ENCODE peak calls at places on chromosomes 4 and X, in seven cellular contexts. T is neural progenitor cell, O is MM.1S, B is SK-N-SH, F is OCI-LY7, A is PC-3, D is hepatocyte. P is an unnamed sample.
A peak's percentile ranks its signal among the peaks of the same experiment; 100 is the strongest.

GRCh38 chr4:142463195-142463594 is 382.9 kb downstream of the INPP4B start:
- DNase-seq in T (no peak), O (no peak), B (no peak), F (no peak), A (no peak), D (no peak), P (no peak)

GRCh38 chr4:108081251-108081650 is 87.5 kb downstream of the LEF1 start:
- DNase-seq in T (no peak), O (no peak), B (no peak), F (no peak), A (no peak), D (no peak), P (no peak)

GRCh38 chrX:16903274-16904019 is 33.3 kb upstream of the RBBP7 start:
- DNase-seq in T (no peak), O (peak; percentile 51), B (no peak), F (peak; percentile 39), A (no peak), D (no peak), P (no peak)

GRCh38 chrX:115372026-115372610 is 82.6 kb downstream of the LUZP4 start:
- DNase-seq in T (peak; percentile 50), O (no peak), B (no peak), F (no peak), A (peak; percentile 81), D (peak; percentile 73), P (peak; percentile 74)

GRCh38 chrX:3136161-3136961 is 95.1 kb downstream of the ARSF start:
- DNase-seq in T (peak; percentile 55), O (no peak), B (no peak), F (no peak), A (no peak), D (no peak), P (no peak)

GRCh38 chr4:125229596-125230058 is 85.1 kb upstream of the FAT4 start:
- DNase-seq in T (no peak), O (no peak), B (no peak), F (no peak), A (no peak), D (no peak), P (no peak)

GRCh38 chrX:131405497-131405896 is 116.4 kb upstream of the IGSF1 start:
- DNase-seq in T (peak; percentile 17), O (no peak), B (no peak), F (no peak), A (peak; percentile 1), D (no peak), P (no peak)

GRCh38 chr4:129350800-129351199 is 254.8 kb downstream of the C4orf33 start:
- DNase-seq in T (no peak), O (no peak), B (no peak), F (no peak), A (peak; percentile 50), D (no peak), P (no peak)

GRCh38 chrX:7146703-7147430 is 645 bp upstream of the STS start:
- DNase-seq in T (no peak), O (peak; percentile 10), B (no peak), F (peak; percentile 59), A (no peak), D (no peak), P (peak; percentile 36)

GRCh38 chr4:138636791-138637190 is 378.8 kb upstream of the NOCT start:
- DNase-seq in T (no peak), O (no peak), B (no peak), F (no peak), A (no peak), D (no peak), P (no peak)

GRCh38 chrX:103538728-103539127 is 19.4 kb upstream of the RAB40A start:
- DNase-seq in T (no peak), O (no peak), B (no peak), F (no peak), A (peak; percentile 62), D (peak; percentile 35), P (no peak)

GRCh38 chrX:23699636-23700194 is 32.4 kb downstream of the PRDX4 start:
- DNase-seq in T (peak; percentile 10), O (no peak), B (no peak), F (no peak), A (no peak), D (peak; percentile 24), P (peak; percentile 13)

GRCh38 chr4:2305766-2306501 is 44.0 kb upstream of the MXD4 start:
- DNase-seq in T (no peak), O (peak; percentile 45), B (no peak), F (no peak), A (no peak), D (no peak), P (no peak)

GRCh38 chrX:29941292-29941691 is 274.1 kb upstream of the MAGEB2 start:
- DNase-seq in T (no peak), O (no peak), B (no peak), F (no peak), A (no peak), D (peak; percentile 19), P (no peak)

GRCh38 chr4:4851906-4852305 is 7.6 kb upstream of the MSX1 start:
- DNase-seq in T (no peak), O (no peak), B (no peak), F (no peak), A (no peak), D (no peak), P (no peak)

GRCh38 chrX:108001218-108001814 is 19.1 kb upstream of the TEX13B start:
- DNase-seq in T (peak; percentile 50), O (peak; percentile 64), B (peak; percentile 19), F (peak; percentile 53), A (peak; percentile 83), D (peak; percentile 51), P (peak; percentile 38)

GRCh38 chr4:114495471-114495928 is 103.1 kb upstream of the UGT8 start:
- DNase-seq in T (peak; percentile 31), O (no peak), B (no peak), F (no peak), A (no peak), D (no peak), P (no peak)

GRCh38 chrX:132184871-132185270 is 34.4 kb downstream of the RAP2C start:
- DNase-seq in T (no peak), O (no peak), B (no peak), F (no peak), A (peak; percentile 42), D (no peak), P (no peak)

GRCh38 chr4:142983111-142983510 is 137.0 kb upstream of the INPP4B start:
- DNase-seq in T (no peak), O (no peak), B (no peak), F (no peak), A (no peak), D (no peak), P (no peak)

GRCh38 chrX:39894626-39895025 is 203.1 kb downstream of the BCOR start:
- DNase-seq in T (no peak), O (no peak), B (no peak), F (no peak), A (peak; percentile 62), D (peak; percentile 39), P (no peak)

GRCh38 chr4:118839221-118839927 is 3.4 kb upstream of the SEC24D start:
- DNase-seq in T (no peak), O (no peak), B (no peak), F (no peak), A (no peak), D (no peak), P (no peak)

GRCh38 chr4:151952137-151952536 is 191.3 kb upstream of the GATB start:
- DNase-seq in T (no peak), O (no peak), B (no peak), F (no peak), A (no peak), D (no peak), P (no peak)
- H3K9me3 ChIP-seq in T (no peaks in the 10 kb centered on the region), O (no peaks in the 10 kb centered on the region), B (no peaks in the 10 kb centered on the region), F (peaks cover 8% of the 10 kb centered on the region), A (peaks cover 2% of the 10 kb centered on the region), D (no peaks in the 10 kb centered on the region), P (no peaks in the 10 kb centered on the region)

DNA sequence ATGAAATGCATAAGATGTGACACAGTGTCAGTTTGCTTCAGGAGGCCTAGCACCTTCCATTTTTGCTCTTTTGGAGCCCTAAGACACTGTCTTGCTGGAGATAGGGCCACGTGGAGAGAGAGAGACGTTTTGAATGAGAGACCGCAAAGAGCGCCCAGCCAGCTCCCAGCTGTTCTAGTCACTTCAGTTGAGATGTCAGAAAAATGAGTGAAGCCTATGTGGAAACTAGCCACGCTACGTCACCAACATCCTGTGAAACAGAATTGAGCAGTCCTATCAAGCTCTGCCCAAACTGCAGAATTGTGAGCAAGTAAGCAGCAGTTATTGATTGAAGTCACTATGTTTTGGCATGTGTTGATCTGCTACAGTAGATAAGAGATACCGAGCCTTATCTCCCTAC is 13.1 kb downstream of the GPR82 start:
- DNase-seq in T (no peak), O (no peak), B (no peak), F (peak; percentile 80), A (no peak), D (no peak), P (no peak)
- H3K4me2 ChIP-seq in T (no peak overlapping the region), O (no peak overlapping the region), B (no peak overlapping the region), F (peak overlapping the region; percentile 65), A (no peak overlapping the region), D (no peak overlapping the region), P (no peak overlapping the region)

GRCh38 chr4:11739992-11740391 is 311.3 kb upstream of the HS3ST1 start:
- DNase-seq in T (no peak), O (no peak), B (no peak), F (no peak), A (no peak), D (no peak), P (no peak)
- H3K9me3 ChIP-seq in T (no peaks in the 10 kb centered on the region), O (no peaks in the 10 kb centered on the region), B (no peaks in the 10 kb centered on the region), F (no peaks in the 10 kb centered on the region), A (no peaks in the 10 kb centered on the region), D (no peaks in the 10 kb centered on the region), P (no peaks in the 10 kb centered on the region)

GRCh38 chrX:350148-350533 is 31.5 kb upstream of the GTPBP6 start:
- DNase-seq in T (no peak), O (no peak), B (no peak), F (no peak), A (no peak), D (no peak), P (no peak)
- H3K4me2 ChIP-seq in T (no peak overlapping the region), O (no peak overlapping the region), B (no peak overlapping the region), F (no peak overlapping the region), A (no peak overlapping the region), D (no peak overlapping the region), P (no peak overlapping the region)